ENCODE peak calls at places on chromosomes 6 and 20, in six cellular contexts. R is H1, F is A549, O is HepG2, X is GM12878, N is K562. L is an unnamed sample.

GRCh38 chr6:139872635-139873034 is 498.2 kb upstream of the CITED2 start:
- DNase-seq in X (no peak), R (no peak), N (no peak), F (no peak), O (no peak), L (no peak)

GRCh38 chr6:158645064-158646022 is 800 bp upstream of the DYNLT1 start:
- DNase-seq in F (no peak), X (no peak), N (no peak), R (no peak), O (no peak), L (no peak)

GRCh38 chr20:63917811-63918210 is 22.9 kb downstream of the DNAJC5 start:
- DNase-seq in F (no peak), X (no peak), O (no peak), R (no peak), N (no peak), L (no peak)

GRCh38 chr20:58075980-58076749 is 152.3 kb downstream of the ANKRD60 start:
- DNase-seq in N (no peak), O (no peak), X (no peak), F (no peak), R (peak), L (peak)

GRCh38 chr6:110066091-110066490 is 88.0 kb downstream of the GPR6 start:
- DNase-seq in N (no peak), X (no peak), F (no peak), O (no peak), R (no peak), L (no peak)

GRCh38 chr20:17646209-17646717 is 35.8 kb downstream of the RRBP1 start:
- DNase-seq in R (no peak), O (peak), F (no peak), N (no peak), X (no peak), L (peak)

GRCh38 chr6:166330612-166331011 is 11.7 kb downstream of the SFT2D1 start:
- DNase-seq in R (peak), O (peak), X (no peak), F (no peak), N (peak), L (peak)

GRCh38 chr20:49821850-49822249 is 9.2 kb downstream of the SLC9A8 start:
- DNase-seq in F (no peak), O (no peak), R (no peak), N (no peak), X (no peak), L (no peak)

GRCh38 chr20:6632187-6632586 is 135.3 kb upstream of the BMP2 start:
- DNase-seq in X (no peak), R (no peak), N (no peak), O (peak), F (no peak), L (peak)

GRCh38 chr20:408843-409696 is 971 bp downstream of the RBCK1 start:
- DNase-seq in N (no peak), F (no peak), X (no peak), R (no peak), O (no peak), L (no peak)

GRCh38 chr6:31797607-31798006 is 2.1 kb upstream of the VARS1 start:
- DNase-seq in N (no peak), F (no peak), O (no peak), X (no peak), R (no peak), L (no peak)

GRCh38 chr6:167420177-167420576 is 95.3 kb downstream of the TTLL2 start:
- DNase-seq in X (no peak), F (no peak), R (peak), N (no peak), O (no peak), L (no peak)

GRCh38 chr6:36289281-36290018 is 19.6 kb downstream of the PNPLA1 start:
- DNase-seq in F (no peak), X (no peak), R (peak), N (no peak), O (no peak), L (no peak)

GRCh38 chr20:45338121-45339030 is 9.8 kb downstream of the SDC4 start:
- DNase-seq in F (no peak), O (peak), X (no peak), N (no peak), R (no peak), L (no peak)

GRCh38 chr6:82374481-82374880 is 10.9 kb downstream of the TPBG start:
- DNase-seq in X (no peak), R (no peak), O (no peak), F (peak), N (no peak), L (no peak)

GRCh38 chr20:50873518-50873959 is 57.7 kb downstream of the ADNP start:
- DNase-seq in F (no peak), N (no peak), R (no peak), X (no peak), O (no peak), L (no peak)

GRCh38 chr6:88629838-88630462 is 333.5 kb downstream of the RNGTT start:
- DNase-seq in F (peak), O (no peak), N (no peak), R (peak), X (no peak), L (no peak)

GRCh38 chr6:35905841-35906498 is 14.9 kb downstream of the SRPK1 start:
- DNase-seq in F (no peak), N (no peak), R (no peak), O (no peak), X (no peak), L (no peak)

GRCh38 chr6:118562959-118563358 is 14.9 kb downstream of the PLN start:
- DNase-seq in F (no peak), N (no peak), X (no peak), O (no peak), R (no peak), L (no peak)

GRCh38 chr6:101013612-101014195 is 132.6 kb upstream of the ASCC3 start:
- DNase-seq in F (no peak), R (no peak), X (no peak), N (no peak), O (no peak), L (no peak)

GRCh38 chr6:42506070-42506469 is 54.3 kb upstream of the TRERF1 start:
- DNase-seq in X (no peak), F (no peak), O (no peak), R (no peak), N (no peak), L (no peak)

GRCh38 chr6:37460805-37461204 is 27.8 kb downstream of the CMTR1 start:
- DNase-seq in X (no peak), N (no peak), R (no peak), F (no peak), O (no peak), L (no peak)

GRCh38 chr6:96836579-96837137 is 619 bp downstream of the GPR63 start:
- DNase-seq in F (peak), O (no peak), N (peak), X (no peak), R (no peak), L (peak)

GRCh38 chr6:79813854-79814477 is 133.4 kb downstream of the ELOVL4 start:
- DNase-seq in X (peak), F (peak), R (peak), N (peak), O (peak), L (peak)

GRCh38 chr20:41483553-41483930 is 116.9 kb upstream of the EMILIN3 start:
- DNase-seq in R (no peak), F (peak), O (no peak), N (no peak), X (no peak), L (no peak)

GRCh38 chr6:134534708-134535149 is 216.8 kb upstream of the SGK1 start:
- DNase-seq in N (no peak), R (no peak), X (no peak), O (no peak), F (no peak), L (no peak)

GRCh38 chr6:120874422-120874821 is 459.9 kb downstream of the TBC1D32 start:
- DNase-seq in O (no peak), N (no peak), R (no peak), X (no peak), F (no peak), L (no peak)

GRCh38 chr6:157994126-157994795 is 12.6 kb downstream of the SYNJ2 start:
- DNase-seq in R (no peak), O (peak), X (no peak), F (no peak), N (peak), L (no peak)

GRCh38 chr20:20334489-20334888 is 33.4 kb upstream of the INSM1 start:
- DNase-seq in N (no peak), R (no peak), O (no peak), F (no peak), X (peak), L (no peak)

GRCh38 chr6:11403035-11403601 is 134.4 kb upstream of the TMEM170B start:
- DNase-seq in X (no peak), R (no peak), F (no peak), O (no peak), N (no peak), L (no peak)
- TF ChIP-seq CHD2 in X (no peak), R (no peak), F (no peak), O (no peak), N (no peak), L (no peak)

GRCh38 chr20:34088305-34088870 is 23.7 kb downstream of the EIF2S2 start:
- DNase-seq in X (no peak), F (no peak), O (no peak), R (no peak), N (no peak), L (no peak)

GRCh38 chr20:34090645-34091044 is 21.4 kb downstream of the EIF2S2 start:
- DNase-seq in N (no peak), F (no peak), R (no peak), O (no peak), X (no peak), L (no peak)

GRCh38 chr20:34091637-34092200 is 20.3 kb downstream of the EIF2S2 start:
- DNase-seq in N (no peak), F (no peak), R (no peak), X (no peak), O (no peak), L (no peak)

GRCh38 chr20:34088871-34089479 is 23.1 kb downstream of the EIF2S2 start:
- DNase-seq in F (no peak), N (no peak), R (no peak), X (no peak), O (no peak), L (no peak)

GRCh38 chr20:34089655-34090324 is 22.3 kb downstream of the EIF2S2 start:
- DNase-seq in R (no peak), F (no peak), N (no peak), O (no peak), X (no peak), L (no peak)
- TF ChIP-seq CHD2 in R (no peak), F (no peak), N (no peak), O (no peak), X (no peak), L (no peak)

GRCh38 chr20:13671500-13672288 is 33.0 kb upstream of the TASP1 start:
- DNase-seq in O (no peak), F (no peak), R (no peak), N (no peak), X (no peak), L (no peak)
- TF ChIP-seq CHD2 in O (no peak), F (no peak), R (no peak), N (no peak), X (no peak), L (no peak)

DNA sequence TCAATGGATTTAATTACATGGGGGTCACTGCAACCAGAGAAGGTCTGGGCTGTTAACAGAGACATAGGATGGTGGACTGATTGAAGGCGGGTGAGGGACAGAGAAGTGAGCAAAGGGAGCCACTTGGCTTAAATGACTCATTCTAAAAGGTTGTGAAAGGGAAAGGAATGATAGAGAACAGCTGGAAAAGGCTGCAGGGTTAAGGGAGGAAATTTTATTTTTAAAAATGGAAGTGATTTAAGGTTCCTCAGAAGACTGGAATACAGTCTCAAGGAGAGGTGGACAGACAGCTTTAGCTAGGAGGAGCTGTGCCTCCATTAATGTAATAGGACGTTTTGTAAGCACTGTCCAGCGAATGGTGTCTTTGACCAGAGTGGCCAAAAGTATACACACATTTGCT is 46.7 kb downstream of the RGS17 start:
- DNase-seq in F (no peak), X (no peak), R (no peak), N (no peak), O (no peak), L (no peak)
- TF ChIP-seq CHD2 in F (no peak), X (no peak), R (no peak), N (no peak), O (no peak), L (no peak)

GRCh38 chr6:10838794-10839333 is 525 bp upstream of the MAK start:
- DNase-seq in R (no peak), O (no peak), F (no peak), N (no peak), X (peak), L (no peak)
- TF ChIP-seq CHD2 in R (no peak), O (no peak), F (no peak), N (no peak), X (no peak), L (no peak)

DNA sequence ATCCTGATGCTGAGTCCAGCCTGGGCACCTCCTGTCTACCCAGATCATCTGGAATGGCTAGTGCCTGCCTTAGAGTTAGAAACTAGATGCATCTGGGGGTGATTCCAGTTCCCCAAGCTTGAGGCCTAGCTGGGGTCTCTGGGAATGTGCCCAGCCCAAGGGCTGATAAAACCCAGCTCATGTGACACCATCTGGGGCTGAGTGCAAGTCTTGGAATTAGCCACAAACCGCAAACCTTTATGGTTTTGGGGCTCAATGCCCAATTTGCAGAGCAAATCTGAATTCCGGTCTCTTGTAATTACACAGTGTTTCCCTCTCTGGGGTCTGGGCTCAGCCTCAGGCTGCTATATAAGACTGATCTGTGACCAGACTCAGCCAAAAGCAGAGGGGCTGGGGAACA is at the start of gene BPIFB4:
- DNase-seq in O (no peak), N (no peak), F (no peak), R (no peak), X (no peak), L (no peak)
- TF ChIP-seq CHD2 in O (no peak), N (no peak), F (no peak), R (no peak), X (no peak), L (no peak)